ENCODE peak calls at places on chromosomes 13 and 19, in five cellular contexts. C, A, W, N and I are unnamed samples.

GRCh38 chr13:93945621-93946020 is 533.9 kb downstream of the DCT start:
- DNase-seq in C (no peak), A (no peak), W (no peak), N (no peak), I (no peak)

GRCh38 chr19:8392017-8392591 is 1.9 kb downstream of the RAB11B start:
- DNase-seq in C (no peak), A (peak; percentile 66), W (peak; percentile 70), N (no peak), I (no peak)

GRCh38 chr13:48653074-48654054 is at the start of gene CYSLTR2:
- DNase-seq in C (peak; percentile 35), A (no peak), W (no peak), N (no peak), I (no peak)

GRCh38 chr19:33441277-33441699 is 67.8 kb downstream of the CEBPG start:
- DNase-seq in C (no peak), A (peak; percentile 23), W (peak; percentile 57), N (no peak), I (peak; percentile 64)

GRCh38 chr19:8357007-8357521 is 6.9 kb upstream of the ANGPTL4 start:
- DNase-seq in C (no peak), A (no peak), W (no peak), N (no peak), I (no peak)

GRCh38 chr13:97273341-97273831 is 51.3 kb downstream of the MBNL2 start:
- DNase-seq in C (no peak), A (peak; percentile 39), W (no peak), N (no peak), I (no peak)

GRCh38 chr13:51246411-51247298 is 24.5 kb downstream of the FAM124A start:
- DNase-seq in C (no peak), A (peak; percentile 85), W (no peak), N (no peak), I (no peak)

GRCh38 chr13:35957174-35957867 is 173.9 kb downstream of the DCLK1 start:
- DNase-seq in C (no peak), A (no peak), W (no peak), N (peak; percentile 44), I (no peak)

GRCh38 chr19:35959968-35960320 is 23.8 kb downstream of the LRFN3 start:
- DNase-seq in C (no peak), A (no peak), W (no peak), N (no peak), I (no peak)

GRCh38 chr19:46713781-46714522 is 3.0 kb downstream of the PRKD2 start:
- DNase-seq in C (no peak), A (peak; percentile 95), W (peak; percentile 96), N (peak; percentile 96), I (peak; percentile 94)

GRCh38 chr13:24168392-24168750 is 7.9 kb downstream of the SPATA13 start:
- DNase-seq in C (no peak), A (no peak), W (no peak), N (no peak), I (no peak)

GRCh38 chr13:35857769-35858168 is 273.4 kb downstream of the DCLK1 start:
- DNase-seq in C (no peak), A (no peak), W (no peak), N (no peak), I (no peak)

GRCh38 chr13:43019811-43020210 is 3.6 kb upstream of the DNAJC15 start:
- DNase-seq in C (no peak), A (no peak), W (no peak), N (no peak), I (no peak)

GRCh38 chr19:40523322-40524047 is 53.2 kb upstream of the SHKBP1 start:
- DNase-seq in C (no peak), A (peak; percentile 48), W (peak; percentile 83), N (peak; percentile 22), I (peak; percentile 76)

GRCh38 chr19:50357178-50358100 is 8.0 kb downstream of the NAPSA start:
- DNase-seq in C (peak; percentile 46), A (peak; percentile 80), W (peak; percentile 90), N (peak; percentile 83), I (peak; percentile 91)

GRCh38 chr19:7007859-7008258 is 13.4 kb downstream of the MBD3L2B start:
- DNase-seq in C (no peak), A (no peak), W (no peak), N (no peak), I (no peak)

GRCh38 chr19:33282036-33282686 is 20.2 kb downstream of the CEBPA start:
- DNase-seq in C (no peak), A (no peak), W (no peak), N (no peak), I (no peak)

GRCh38 chr19:11141937-11142527 is 13.6 kb downstream of the SPC24 start:
- DNase-seq in C (no peak), A (peak; percentile 54), W (peak; percentile 70), N (no peak), I (no peak)

GRCh38 chr19:11136400-11137101 is 19.0 kb downstream of the SPC24 start:
- DNase-seq in C (no peak), A (no peak), W (no peak), N (no peak), I (no peak)

GRCh38 chr19:11137542-11138384 is 17.8 kb downstream of the SPC24 start:
- DNase-seq in C (no peak), A (peak; percentile 91), W (peak; percentile 84), N (peak; percentile 91), I (peak; percentile 90)

GRCh38 chr19:11140896-11141295 is 14.7 kb downstream of the SPC24 start:
- DNase-seq in C (no peak), A (no peak), W (no peak), N (no peak), I (no peak)

DNA sequence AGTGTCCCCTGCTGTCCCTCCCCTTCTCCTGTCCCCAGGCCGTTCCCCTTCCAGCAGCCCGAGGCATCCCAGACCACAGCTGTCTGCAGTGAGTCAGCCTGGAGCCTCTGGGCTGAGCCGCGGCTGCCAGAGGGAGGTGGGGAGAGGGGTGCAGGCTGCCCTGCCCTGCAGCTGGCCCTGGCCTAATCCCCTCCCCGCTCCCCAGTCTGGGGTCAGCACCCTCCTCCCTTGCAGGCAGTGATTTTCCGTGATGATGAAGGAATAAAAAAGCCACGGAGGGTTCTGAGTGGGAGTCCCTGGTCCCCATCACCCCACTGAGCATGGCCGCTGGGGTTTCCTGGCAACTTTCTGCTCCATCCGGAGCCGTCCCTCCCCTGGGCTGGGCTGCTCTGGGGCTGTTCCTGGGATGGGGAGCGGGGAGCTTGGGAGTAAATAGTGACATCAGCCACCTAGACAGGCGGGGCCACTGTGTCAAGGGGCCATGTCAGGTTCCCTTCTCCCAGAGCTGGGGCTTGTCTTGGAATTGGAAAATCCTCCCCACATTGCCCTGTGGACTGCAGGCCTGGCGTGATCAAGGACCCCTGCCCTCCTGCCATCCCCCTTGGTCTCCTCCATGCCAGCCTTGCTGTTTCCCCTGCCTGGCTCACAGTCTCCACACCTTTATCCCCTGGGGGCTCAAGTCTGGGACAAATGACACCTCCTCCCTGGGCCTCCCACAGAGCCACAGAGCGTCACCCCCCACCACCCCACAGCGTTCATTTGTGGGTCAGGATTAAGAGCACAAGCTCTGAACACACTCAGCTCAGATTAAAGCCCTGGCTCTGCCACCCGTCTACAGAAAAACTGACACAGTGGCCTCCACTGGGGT is 16.7 kb downstream of the SPC24 start:
- DNase-seq in C (no peak), A (peak; percentile 90), W (peak; percentile 72), N (peak; percentile 50), I (peak; percentile 90)
- H3K4me3 ChIP-seq in C (no peak overlapping the region), A (no peak overlapping the region), W (peak overlapping the region; percentile 32), N (no peak overlapping the region), I (no peak overlapping the region)

GRCh38 chr13:75194717-75195116 is 287.3 kb downstream of the TBC1D4 start:
- DNase-seq in C (no peak), A (peak; percentile 37), W (no peak), N (no peak), I (no peak)
- H3K4me1 ChIP-seq in C (no peaks in the 10 kb centered on the region), A (no peaks in the 10 kb centered on the region), W (no peaks in the 10 kb centered on the region), N (peaks cover 34% of the 10 kb centered on the region), I (peaks cover 8% of the 10 kb centered on the region)

DNA sequence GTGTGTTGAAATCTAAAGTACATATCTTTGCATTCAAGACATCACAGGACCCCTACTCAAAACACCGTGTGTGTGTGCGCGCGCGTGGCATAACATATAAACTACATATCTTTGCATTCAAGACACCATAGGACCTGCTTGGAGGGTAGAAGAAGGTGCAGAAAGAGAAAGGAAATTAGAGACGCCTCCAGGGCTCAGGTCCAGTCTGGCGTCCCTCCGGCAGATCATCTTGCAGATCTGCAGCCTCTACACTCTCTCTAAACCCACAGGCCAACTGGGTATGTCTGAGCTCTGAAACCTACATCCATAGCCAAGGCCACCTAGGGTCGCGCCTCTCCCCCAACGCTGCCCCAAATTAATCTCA is 659 bp upstream of the PAFAH1B3 start:
- DNase-seq in C (no peak), A (no peak), W (no peak), N (no peak), I (no peak)
- H3K4me3 ChIP-seq in C (no peak overlapping the region), A (no peak overlapping the region), W (peak overlapping the region; percentile 66), N (peak overlapping the region; percentile 57), I (no peak overlapping the region)

DNA sequence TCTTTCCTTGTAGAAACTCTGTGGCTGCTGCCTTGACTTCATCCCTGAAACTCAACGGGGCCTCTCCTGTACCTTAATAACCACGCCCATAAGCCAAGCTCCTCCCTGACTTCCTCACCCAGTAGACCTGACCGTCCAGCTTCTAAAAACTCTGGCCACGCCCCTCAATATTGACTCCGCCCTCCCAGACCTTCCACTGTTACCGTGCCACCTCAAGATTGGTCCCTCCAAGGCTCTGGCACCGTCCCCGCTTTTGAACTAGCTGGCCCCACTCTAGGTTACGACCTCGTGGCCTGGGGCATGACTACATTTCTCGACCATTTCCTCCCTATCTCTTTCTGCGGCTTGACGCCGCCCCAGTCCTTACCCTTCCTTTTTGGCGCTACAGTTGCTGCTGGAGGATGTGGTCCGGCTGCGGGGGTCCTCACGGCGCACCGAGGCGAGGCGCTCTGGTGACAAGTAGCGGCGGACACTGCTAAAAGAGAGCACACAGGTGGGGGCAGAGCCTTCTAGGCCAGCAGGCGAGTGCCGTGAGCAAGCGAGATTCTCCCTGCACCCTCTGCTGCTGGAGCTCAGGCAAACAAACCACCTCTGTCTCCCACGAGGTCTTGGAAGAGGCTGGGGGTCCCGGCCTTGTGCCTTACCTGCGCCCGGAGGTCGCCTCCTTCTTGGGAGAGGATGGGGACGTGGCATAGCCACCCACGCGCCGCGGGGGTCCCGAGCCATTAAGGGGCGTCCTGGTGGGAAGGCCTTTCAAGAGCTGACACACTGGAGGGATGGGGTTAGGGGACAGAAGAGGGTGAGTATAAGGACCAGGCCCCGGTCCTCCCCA is 2.3 kb upstream of the EML2 start:
- DNase-seq in C (peak; percentile 95), A (peak; percentile 76), W (peak; percentile 90), N (peak; percentile 72), I (peak; percentile 86)
- H3K4me1 ChIP-seq in C (peaks cover 33% of the 10 kb centered on the region), A (no peaks in the 10 kb centered on the region), W (peaks cover 60% of the 10 kb centered on the region), N (peaks cover 70% of the 10 kb centered on the region), I (peaks cover 2% of the 10 kb centered on the region)

DNA sequence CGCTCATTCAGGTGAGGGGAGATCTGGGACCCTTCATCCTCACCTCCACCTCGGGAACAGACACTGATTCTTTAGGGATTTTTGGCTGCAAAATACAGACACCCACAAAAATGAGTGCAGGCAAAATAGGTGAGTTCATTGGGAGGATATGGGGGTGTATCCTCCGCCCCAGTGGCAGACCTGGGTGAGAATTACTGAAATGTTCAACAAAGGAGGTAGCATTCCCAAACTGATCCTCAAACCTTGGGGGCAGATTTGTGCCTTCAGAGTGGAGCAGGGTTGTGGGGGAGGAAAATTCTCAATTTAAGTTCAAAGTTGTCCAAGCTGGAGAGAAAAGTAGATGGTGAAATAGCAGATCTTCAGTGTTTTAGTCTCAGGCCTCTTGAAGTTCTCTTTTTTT is 31.3 kb upstream of the SIN3B start:
- DNase-seq in C (no peak), A (no peak), W (no peak), N (no peak), I (no peak)
- H3K4me3 ChIP-seq in C (no peak overlapping the region), A (no peak overlapping the region), W (no peak overlapping the region), N (no peak overlapping the region), I (no peak overlapping the region)

GRCh38 chr19:48474084-48474592 is 5.0 kb downstream of the CYTH2 start:
- DNase-seq in C (no peak), A (no peak), W (no peak), N (no peak), I (no peak)
- H3K4me1 ChIP-seq in C (peaks cover 5% of the 10 kb centered on the region), A (peaks cover 10% of the 10 kb centered on the region), W (peaks cover 9% of the 10 kb centered on the region), N (peaks cover 27% of the 10 kb centered on the region), I (no peaks in the 10 kb centered on the region)

GRCh38 chr19:16066611-16067104 is 9.6 kb upstream of the TPM4 start:
- DNase-seq in C (no peak), A (no peak), W (no peak), N (no peak), I (peak; percentile 49)
- H3K4me3 ChIP-seq in C (no peak overlapping the region), A (no peak overlapping the region), W (peak overlapping the region; percentile 50), N (no peak overlapping the region), I (no peak overlapping the region)